ENCODE peak calls at places on chromosomes 11 and 22, in nine cellular contexts. C is transverse colon, W is upper lobe of left lung, A is HepG2, R is GM12878, V is stomach, P is H1, B is sigmoid colon, K is suprapubic skin. H is an unnamed sample.
A peak's percentile ranks its signal among the peaks of the same experiment; 100 is the strongest.

GRCh38 chr11:86167499-86168161 is 76.9 kb upstream of the EED start:
- DNase-seq in C (no peak), W (no peak), A (no peak), R (no peak), V (no peak), P (no peak), B (no peak), K (no peak), H (no peak)

GRCh38 chr22:45296628-45297297 is 12.0 kb downstream of the UPK3A start:
- DNase-seq in C (no peak), W (no peak), A (no peak), R (no peak), V (no peak), P (no peak), B (no peak), K (no peak), H (no peak)

GRCh38 chr11:9219115-9219514 is 46.0 kb downstream of the DENND5A start:
- DNase-seq in C (no peak), W (no peak), A (no peak), R (no peak), V (no peak), P (no peak), B (no peak), K (no peak), H (no peak)

GRCh38 chr11:55172734-55173415 is 89.1 kb upstream of the TRIM48 start:
- DNase-seq in C (no peak), W (no peak), A (no peak), R (no peak), V (no peak), P (no peak), B (peak; percentile 40), K (peak; percentile 40), H (peak; percentile 74)

GRCh38 chr11:92296138-92296515 is 71.5 kb downstream of the FAT3 start:
- DNase-seq in C (no peak), W (no peak), A (no peak), R (no peak), V (no peak), P (no peak), B (no peak), K (no peak), H (no peak)

GRCh38 chr11:719214-720016 is 13.4 kb downstream of the EPS8L2 start:
- DNase-seq in C (no peak), W (peak; percentile 57), A (no peak), R (no peak), V (no peak), P (no peak), B (no peak), K (no peak), H (no peak)

GRCh38 chr11:6635082-6635932 is 16.1 kb upstream of the TPP1 start:
- DNase-seq in C (peak; percentile 49), W (no peak), A (peak; percentile 40), R (no peak), V (no peak), P (no peak), B (peak; percentile 80), K (no peak), H (no peak)

GRCh38 chr11:126061707-126062678 is 673 bp downstream of the CDON start:
- DNase-seq in C (peak; percentile 31), W (no peak), A (peak; percentile 66), R (no peak), V (no peak), P (peak; percentile 74), B (peak; percentile 78), K (no peak), H (no peak)

GRCh38 chr11:10451399-10452116 is 3.5 kb upstream of the AMPD3 start:
- DNase-seq in C (no peak), W (no peak), A (no peak), R (no peak), V (no peak), P (no peak), B (no peak), K (no peak), H (no peak)

GRCh38 chr11:59891781-59892181 is 13.2 kb downstream of the OOSP3 start:
- DNase-seq in C (no peak), W (no peak), A (no peak), R (no peak), V (no peak), P (peak; percentile 74), B (no peak), K (no peak), H (no peak)

GRCh38 chr11:47387944-47388696 is 9.8 kb upstream of the SPI1 start:
- DNase-seq in C (no peak), W (no peak), A (no peak), R (no peak), V (no peak), P (no peak), B (no peak), K (no peak), H (no peak)

GRCh38 chr11:8207080-8208000 is 38.5 kb upstream of the RIC3 start:
- DNase-seq in C (no peak), W (no peak), A (no peak), R (no peak), V (peak; percentile 17), P (no peak), B (no peak), K (peak; percentile 71), H (no peak)

GRCh38 chr22:18156878-18157713 is 7.1 kb downstream of the USP18 start:
- DNase-seq in C (peak; percentile 71), W (peak; percentile 84), A (peak; percentile 64), R (no peak), V (peak; percentile 56), P (peak; percentile 92), B (peak; percentile 84), K (no peak), H (no peak)

GRCh38 chr22:18148508-18148965 is 1.4 kb upstream of the USP18 start:
- DNase-seq in C (no peak), W (no peak), A (peak; percentile 94), R (no peak), V (no peak), P (no peak), B (no peak), K (no peak), H (no peak)

GRCh38 chr22:18147791-18148507 is 2.0 kb upstream of the USP18 start:
- DNase-seq in C (no peak), W (no peak), A (no peak), R (no peak), V (no peak), P (no peak), B (no peak), K (no peak), H (no peak)

GRCh38 chr22:18154821-18155390 is 4.9 kb downstream of the USP18 start:
- DNase-seq in C (no peak), W (no peak), A (no peak), R (no peak), V (no peak), P (no peak), B (no peak), K (no peak), H (no peak)

GRCh38 chr22:18152519-18152918 is 2.5 kb downstream of the USP18 start:
- DNase-seq in C (no peak), W (no peak), A (no peak), R (peak; percentile 26), V (no peak), P (no peak), B (no peak), K (no peak), H (no peak)
- TF ChIP-seq EP300 in C (no peak), W (no peak), A (no peak), R (no peak), V (no peak), P (no peak), B (no peak), K (no peak), H (no peak)

DNA sequence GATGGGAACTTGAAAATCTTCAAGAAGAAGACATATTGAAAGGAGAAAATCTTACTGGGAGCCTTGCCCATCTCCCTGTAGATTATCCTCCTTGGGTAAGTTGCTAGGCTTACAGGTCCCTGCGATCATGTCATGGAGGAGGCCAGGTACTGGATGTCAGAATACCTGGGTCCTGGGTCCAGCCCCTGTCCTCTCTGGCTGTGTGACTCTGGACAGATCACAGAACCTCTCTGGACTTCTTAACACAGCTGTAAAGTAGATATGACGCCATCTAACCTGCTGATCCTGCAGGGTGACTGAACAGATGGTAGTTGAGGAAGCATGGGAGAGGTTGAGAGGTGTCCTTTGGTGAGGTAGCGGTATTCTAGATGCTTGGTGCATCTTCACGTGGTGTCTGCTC is 4.1 kb downstream of the TSKU start:
- DNase-seq in C (no peak), W (no peak), A (no peak), R (no peak), V (no peak), P (no peak), B (no peak), K (no peak), H (no peak)
- H3K27ac ChIP-seq in C (peak overlapping the region; percentile 95), W (no peak overlapping the region), A (peak overlapping the region; percentile 54), R (no peak overlapping the region), V (peak overlapping the region; percentile 1), P (no peak overlapping the region), B (no peak overlapping the region), K (peak overlapping the region; percentile 97), H (peak overlapping the region; percentile 17)

DNA sequence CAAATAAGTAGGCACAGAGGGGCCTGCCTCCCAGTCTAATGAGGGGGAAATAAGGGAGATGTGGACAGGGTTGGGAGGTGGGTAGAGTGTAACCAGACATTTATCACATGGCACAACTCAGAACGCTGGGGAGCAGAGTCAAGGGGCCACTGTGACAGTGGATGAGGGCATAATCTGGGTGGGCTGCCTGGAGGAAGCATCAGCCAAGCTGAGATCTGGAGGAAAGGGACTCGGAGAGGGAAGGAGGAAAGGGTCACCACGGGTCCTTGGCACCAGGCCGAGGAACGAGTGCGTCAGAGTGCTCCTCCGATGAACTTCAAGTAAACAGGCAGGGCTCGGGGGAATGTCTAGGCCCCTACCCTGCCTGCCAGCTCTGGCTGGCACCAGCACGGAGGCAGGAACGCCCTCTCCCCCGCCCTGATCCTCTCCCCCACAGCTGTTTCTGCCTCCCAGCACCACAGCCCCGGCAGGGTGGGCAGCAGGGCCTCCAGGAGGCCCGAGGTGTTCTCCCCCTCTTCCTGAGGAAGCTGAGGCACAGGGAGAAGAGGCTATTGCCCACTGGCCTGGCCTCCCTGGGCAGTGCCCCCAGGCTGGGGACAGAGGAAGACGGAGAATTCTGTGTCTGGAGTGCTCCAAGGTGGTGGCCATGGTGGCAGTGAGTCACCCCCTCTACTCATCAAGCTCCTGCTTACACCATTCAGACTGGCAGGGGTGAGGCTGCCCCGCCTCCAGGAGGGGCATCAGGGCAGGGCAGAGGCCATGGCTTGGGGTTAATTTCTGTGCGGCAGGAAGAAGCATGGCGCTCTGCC is 4.2 kb downstream of the ALDH3B1 start:
- DNase-seq in C (peak; percentile 80), W (peak; percentile 84), A (no peak), R (no peak), V (peak; percentile 79), P (no peak), B (peak; percentile 86), K (no peak), H (no peak)
- TF ChIP-seq POLR2AphosphoS5 in C (peak; percentile 32), W (no peak), A (no peak), R (no peak), V (no peak), P (no peak), B (peak; percentile 16), K (no peak), H (no peak)

DNA sequence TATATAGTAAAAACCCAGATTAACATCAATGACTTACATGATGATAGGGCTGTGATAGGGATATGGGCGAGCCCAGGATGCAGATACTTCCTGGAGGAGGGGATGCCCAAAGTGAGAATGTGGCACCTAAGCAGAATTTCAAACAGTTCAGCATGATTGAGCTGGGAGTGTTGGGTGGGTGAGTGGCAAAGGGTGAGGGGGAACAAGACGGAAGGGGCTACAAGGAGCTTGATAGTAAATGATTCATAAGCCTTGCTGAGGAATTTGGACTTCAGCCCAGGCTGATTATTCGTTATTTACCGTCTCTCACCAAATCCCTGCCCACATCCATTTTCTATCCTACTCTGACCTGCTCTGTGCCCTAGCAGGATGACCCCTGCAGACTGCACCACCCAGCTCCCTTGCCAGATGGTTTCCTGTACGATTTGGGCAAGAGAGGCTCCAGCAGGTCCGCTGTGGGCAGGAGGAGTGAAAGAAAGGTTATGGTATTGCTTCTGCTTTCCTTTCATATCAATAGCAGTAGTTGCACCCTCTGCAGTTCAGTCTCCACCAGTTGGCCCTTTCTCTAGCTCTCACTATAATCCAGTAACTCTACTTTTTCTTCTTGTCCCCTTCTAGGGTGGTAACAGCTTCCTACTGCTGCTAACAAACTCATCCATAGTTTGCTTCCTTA is 30.3 kb upstream of the SIK2 start:
- DNase-seq in C (no peak), W (no peak), A (peak; percentile 56), R (no peak), V (no peak), P (no peak), B (no peak), K (no peak), H (no peak)
- TF ChIP-seq EP300 in C (no peak), W (no peak), A (no peak), R (no peak), V (no peak), P (no peak), B (no peak), K (no peak), H (no peak)